ENCODE peak calls at places on chromosome 13, in six cellular contexts. X is GM12878, R is upper lobe of left lung, M is K562, J is A549, Q is HepG2. H is an unnamed sample. For H3K4me1, the result is how much of the 10 kb centered on the place peaks cover.

GRCh38 chr13:111252449-111253124 is 67.9 kb upstream of the TEX29 start:
- ATAC-seq in X (no peak), R (no peak), M (no peak), J (no peak), Q (no peak), H (no peak)

GRCh38 chr13:109281823-109282239 is 504.6 kb downstream of the IRS2 start:
- ATAC-seq in X (no peak), R (no peak), M (no peak), J (no peak), Q (no peak), H (no peak)

GRCh38 chr13:109332501-109333499 is 453.6 kb downstream of the IRS2 start:
- ATAC-seq in X (no peak), R (no peak), M (no peak), J (no peak), Q (no peak), H (no peak)

GRCh38 chr13:109224033-109224432 is 562.4 kb downstream of the IRS2 start:
- ATAC-seq in X (no peak), R (no peak), M (no peak), J (no peak), Q (no peak), H (no peak)

GRCh38 chr13:106096661-106097092 is 438.8 kb downstream of the EFNB2 start:
- ATAC-seq in X (no peak), R (no peak), M (no peak), J (no peak), Q (no peak), H (no peak)

GRCh38 chr13:41127746-41128145 is 4.9 kb downstream of the KBTBD6 start:
- ATAC-seq in X (no peak), R (no peak), M (no peak), J (no peak), Q (no peak), H (no peak)

GRCh38 chr13:51804295-51805172 is 571 bp upstream of the DHRS12 start:
- ATAC-seq in X (no peak), R (no peak), M (no peak), J (no peak), Q (no peak), H (no peak)

GRCh38 chr13:98556968-98557591 is 19.8 kb downstream of the STK24 start:
- ATAC-seq in X (peak), R (no peak), M (peak), J (peak), Q (peak), H (no peak)

GRCh38 chr13:42329239-42329638 is 57.3 kb downstream of the AKAP11 start:
- ATAC-seq in X (peak), R (no peak), M (no peak), J (no peak), Q (no peak), H (no peak)

GRCh38 chr13:31038834-31039552 is 106.5 kb downstream of the TEX26 start:
- ATAC-seq in X (peak), R (no peak), M (no peak), J (no peak), Q (no peak), H (no peak)

GRCh38 chr13:23723463-23723862 is 153.3 kb downstream of the TNFRSF19 start:
- ATAC-seq in X (no peak), R (no peak), M (no peak), J (no peak), Q (no peak), H (no peak)

GRCh38 chr13:41457589-41458186 is 338 bp downstream of the RGCC start:
- ATAC-seq in X (peak), R (peak), M (peak), J (peak), Q (peak), H (no peak)

GRCh38 chr13:30292325-30292724 is 15.0 kb downstream of the KATNAL1 start:
- ATAC-seq in X (peak), R (no peak), M (peak), J (no peak), Q (no peak), H (no peak)

GRCh38 chr13:41107104-41107571 is 25.5 kb downstream of the KBTBD6 start:
- ATAC-seq in X (no peak), R (no peak), M (no peak), J (no peak), Q (peak), H (peak)

GRCh38 chr13:19681517-19681916 is 48.1 kb downstream of the MPHOSPH8 start:
- ATAC-seq in X (no peak), R (no peak), M (no peak), J (no peak), Q (no peak), H (no peak)

GRCh38 chr13:95485518-95486144 is 66.9 kb upstream of the CLDN10 start:
- ATAC-seq in X (no peak), R (no peak), M (peak), J (no peak), Q (no peak), H (peak)

GRCh38 chr13:29753593-29754485 is 96.6 kb downstream of the UBL3 start:
- ATAC-seq in X (no peak), R (no peak), M (no peak), J (no peak), Q (no peak), H (no peak)

GRCh38 chr13:91304740-91305139 is 42.7 kb upstream of the MIR17HG start:
- ATAC-seq in X (no peak), R (no peak), M (no peak), J (no peak), Q (no peak), H (no peak)

GRCh38 chr13:30696278-30697176 is 38.8 kb upstream of the ALOX5AP start:
- ATAC-seq in X (peak), R (peak), M (peak), J (no peak), Q (peak), H (peak)

GRCh38 chr13:36764536-36764935 is 54.5 kb upstream of the RFXAP start:
- ATAC-seq in X (no peak), R (no peak), M (no peak), J (no peak), Q (no peak), H (no peak)

GRCh38 chr13:45401306-45401705 is 16.9 kb downstream of the SLC25A30 start:
- ATAC-seq in X (no peak), R (no peak), M (no peak), J (no peak), Q (no peak), H (no peak)

GRCh38 chr13:102617697-102618350 is 21.0 kb downstream of the TPP2 start:
- ATAC-seq in X (no peak), R (no peak), M (no peak), J (no peak), Q (no peak), H (no peak)

GRCh38 chr13:41017744-41018582 is 1.2 kb downstream of the ELF1 start:
- ATAC-seq in X (peak), R (peak), M (peak), J (peak), Q (peak), H (no peak)

GRCh38 chr13:33188093-33188882 is 97.3 kb downstream of the STARD13 start:
- ATAC-seq in X (peak), R (no peak), M (no peak), J (no peak), Q (no peak), H (no peak)

GRCh38 chr13:112968910-112969691 is at the start of gene MCF2L:
- ATAC-seq in X (no peak), R (peak), M (no peak), J (peak), Q (peak), H (peak)

GRCh38 chr13:112971288-112971643 is 2.3 kb downstream of the MCF2L start:
- ATAC-seq in X (no peak), R (no peak), M (no peak), J (no peak), Q (peak), H (no peak)

GRCh38 chr13:112969692-112970338 is 801 bp downstream of the MCF2L start:
- ATAC-seq in X (no peak), R (no peak), M (no peak), J (no peak), Q (peak), H (no peak)

GRCh38 chr13:112972258-112972657 is 3.2 kb downstream of the MCF2L start:
- ATAC-seq in X (no peak), R (no peak), M (no peak), J (no peak), Q (no peak), H (no peak)

DNA sequence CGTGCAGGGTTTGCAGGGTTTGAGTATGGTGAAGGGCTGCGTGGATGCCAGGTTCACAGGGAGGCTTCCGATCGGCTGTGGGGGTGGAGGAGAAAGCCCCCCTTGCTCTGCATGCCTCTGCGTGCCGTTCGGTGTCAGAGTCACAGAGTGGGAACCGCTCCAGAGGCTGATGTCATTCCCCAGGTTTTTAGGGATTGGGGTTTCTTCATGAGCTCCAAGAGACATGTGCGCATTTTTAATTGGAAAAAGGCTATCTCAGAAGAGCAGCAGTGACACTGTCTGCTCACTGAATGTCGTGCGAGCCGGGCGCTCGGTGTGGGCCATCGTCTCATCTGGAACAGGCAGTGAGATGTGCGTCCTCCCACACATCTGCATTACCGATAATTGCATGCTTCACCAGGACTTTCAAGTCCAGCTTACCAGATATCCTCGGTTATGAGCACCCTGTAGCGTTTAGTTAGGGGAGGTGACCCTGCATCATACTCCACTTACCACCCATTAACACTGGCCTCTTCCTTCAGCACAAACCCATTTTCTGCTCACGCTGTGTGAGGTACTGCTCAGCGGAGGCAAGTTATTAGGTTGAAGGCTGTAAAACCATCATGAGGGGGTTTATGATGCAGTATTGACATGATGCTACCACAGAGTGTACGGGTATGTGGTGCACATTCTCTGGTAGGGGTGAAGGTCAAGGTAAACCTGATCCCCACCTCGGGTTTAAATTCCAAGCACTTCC is 1.7 kb downstream of the MCF2L start:
- ATAC-seq in X (no peak), R (no peak), M (no peak), J (no peak), Q (no peak), H (no peak)
- H3K4me3 ChIP-seq in X (no peak), R (no peak), M (no peak), J (no peak), Q (no peak), H (no peak)

DNA sequence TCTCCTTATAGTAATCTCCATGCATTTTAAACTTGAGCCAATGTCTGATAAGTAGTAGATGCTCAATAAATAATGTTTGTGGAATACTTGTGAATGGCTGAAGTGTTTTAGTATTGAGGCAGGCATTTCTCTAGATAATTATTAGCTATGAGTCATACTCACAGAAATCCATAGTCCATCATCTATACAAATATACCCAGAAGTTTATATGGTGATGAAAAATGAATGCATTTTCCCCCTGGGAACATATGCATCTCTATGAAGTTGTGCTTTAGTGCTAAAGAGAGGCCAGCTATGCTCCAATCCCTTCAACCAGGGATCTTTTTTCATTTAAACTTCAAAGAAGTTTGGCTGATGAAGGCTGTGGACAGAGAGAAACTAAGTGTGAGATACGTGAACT is 17.2 kb downstream of the MBNL2 start:
- ATAC-seq in X (no peak), R (no peak), M (no peak), J (peak), Q (peak), H (no peak)
- H3K4me1 ChIP-seq in X (under half), R (half or more), M (under half), J (half or more), Q (half or more), H (under half)

DNA sequence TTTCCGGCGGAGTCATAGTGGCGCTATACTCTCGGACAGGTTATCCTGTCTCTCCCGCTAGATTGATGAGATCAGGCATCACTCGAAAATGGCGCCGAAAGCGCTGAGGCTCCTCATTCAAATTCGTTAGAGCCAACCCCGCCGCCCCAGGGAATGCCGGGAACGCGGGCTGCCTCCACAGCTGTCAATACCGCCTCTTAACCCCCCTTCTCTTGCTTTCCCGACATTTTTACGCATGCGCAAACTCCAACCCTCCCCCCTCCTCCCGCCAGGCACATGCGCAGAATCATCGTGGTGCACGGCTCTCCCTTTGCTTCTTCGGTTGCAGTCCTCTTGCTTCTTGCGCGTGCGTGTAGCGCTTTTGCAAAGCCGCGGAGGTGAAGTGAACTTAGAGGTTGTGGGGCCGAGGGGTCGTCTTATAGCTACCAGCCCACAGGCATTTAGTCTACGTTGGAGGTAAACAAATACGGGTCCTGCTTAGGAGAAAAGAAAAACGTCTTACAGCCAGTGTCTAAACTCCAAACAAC is 66.7 kb downstream of the KCNRG start:
- ATAC-seq in X (peak), R (peak), M (peak), J (peak), Q (peak), H (peak)
- TF ChIP-seq EP300 in X (no peak), R (no peak), M (no peak), J (no peak), Q (no peak), H (no peak)

DNA sequence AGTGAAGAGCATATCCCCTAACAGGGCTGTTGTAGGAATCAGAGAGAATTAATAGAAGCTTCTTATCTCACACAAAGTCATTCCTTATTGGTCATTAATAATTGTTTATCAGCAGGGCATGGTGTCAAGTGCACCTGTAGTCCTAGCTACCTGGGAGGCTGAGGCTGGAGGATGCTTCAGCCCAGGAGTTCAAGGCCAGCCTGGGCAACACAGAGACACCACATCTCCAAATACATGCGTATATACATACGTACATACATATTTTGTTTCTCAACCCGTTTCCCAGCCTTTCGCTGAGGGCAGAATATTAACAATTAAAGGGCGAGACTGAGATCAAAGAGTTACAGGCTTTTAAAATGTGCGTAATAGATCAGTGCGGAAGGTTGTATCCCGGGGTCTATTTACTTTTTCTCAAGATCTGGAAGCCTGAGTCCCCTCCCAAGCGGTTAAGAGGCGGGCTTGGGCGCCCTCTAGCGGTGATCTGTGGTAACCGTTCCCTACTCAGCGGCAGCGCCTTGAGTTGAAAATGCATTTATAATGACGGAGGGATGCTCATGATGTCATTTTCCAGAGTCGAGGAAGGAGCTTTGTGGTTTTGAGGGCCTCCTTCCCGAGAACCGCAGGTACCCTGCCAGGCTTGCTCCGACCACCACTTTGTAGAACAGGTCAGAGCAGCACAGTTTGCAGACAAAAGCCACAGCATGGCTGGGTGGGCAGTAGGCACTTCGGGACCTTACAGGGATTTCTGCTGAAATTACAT is 169.6 kb upstream of the GPR12 start:
- ATAC-seq in X (peak), R (peak), M (peak), J (peak), Q (peak), H (peak)
- H3K4me3 ChIP-seq in X (no peak), R (no peak), M (no peak), J (no peak), Q (no peak), H (no peak)

GRCh38 chr13:28181413-28181812 is 43.1 kb downstream of the PAN3 start:
- ATAC-seq in X (no peak), R (no peak), M (no peak), J (peak), Q (no peak), H (no peak)
- H3K4me1 ChIP-seq in X (under half), R (under half), M (under half), J (under half), Q (under half), H (under half)

DNA sequence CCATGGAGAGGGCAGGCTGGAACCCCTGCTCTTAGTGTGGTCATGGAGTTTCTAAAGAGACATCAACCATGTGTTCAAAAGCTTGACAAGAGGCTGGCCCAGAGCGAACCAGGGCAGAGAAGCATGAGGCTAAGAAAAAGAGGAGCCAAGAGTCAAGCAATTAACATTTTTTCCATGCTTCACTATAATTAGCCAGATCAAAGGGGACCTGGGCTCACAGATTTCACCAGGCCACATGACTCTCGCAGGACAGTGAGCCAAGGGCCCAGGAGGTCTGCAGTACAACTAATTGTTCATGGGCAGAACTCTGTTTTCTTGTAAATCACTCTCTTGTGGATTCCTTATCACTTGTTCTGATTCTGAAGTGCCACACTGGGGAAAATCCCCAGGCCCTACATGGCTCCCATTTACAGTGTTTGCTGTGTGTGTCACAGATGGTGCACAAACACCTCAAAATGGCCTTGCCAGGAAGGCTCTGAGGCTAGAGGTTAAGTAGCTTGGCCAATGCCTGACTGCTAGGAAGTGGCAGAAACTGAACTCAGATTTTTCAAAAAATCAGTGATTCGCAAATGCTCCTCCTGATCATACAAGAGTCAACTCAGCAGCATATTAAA is 101.2 kb downstream of the LHFPL6 start:
- ATAC-seq in X (peak), R (peak), M (no peak), J (no peak), Q (no peak), H (no peak)
- TF ChIP-seq EP300 in X (no peak), R (no peak), M (no peak), J (no peak), Q (no peak), H (no peak)

GRCh38 chr13:49791753-49792549 is 531 bp downstream of the KPNA3 start:
- ATAC-seq in X (peak), R (peak), M (peak), J (peak), Q (peak), H (peak)
- H3K4me3 ChIP-seq in X (peak), R (peak), M (peak), J (peak), Q (peak), H (peak)

DNA sequence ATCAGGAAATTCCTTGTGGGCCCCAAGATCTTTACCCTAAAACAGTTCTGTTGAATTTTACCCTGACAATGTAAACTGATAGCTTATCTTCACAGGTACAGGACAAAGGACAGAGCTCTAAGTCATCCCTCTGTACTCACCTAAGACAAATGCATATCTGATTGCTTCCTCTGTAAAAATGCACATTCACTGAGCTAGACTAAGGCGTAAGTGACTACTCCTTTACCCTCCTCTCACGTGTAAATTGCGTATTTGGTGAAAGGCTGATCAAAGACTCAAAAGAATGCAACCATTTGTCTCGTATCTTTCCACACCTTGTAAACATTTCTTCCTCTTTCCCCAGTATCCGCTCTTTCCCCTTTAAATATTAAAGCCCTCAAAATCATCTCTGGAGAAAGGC is 80.6 kb upstream of the LRCH1 start:
- ATAC-seq in X (no peak), R (no peak), M (no peak), J (no peak), Q (no peak), H (no peak)
- H3K4me1 ChIP-seq in X (under half), R (under half), M (under half), J (under half), Q (under half), H (under half)

GRCh38 chr13:21297914-21298831 is 121.7 kb downstream of the MRPL57 start:
- ATAC-seq in X (peak), R (peak), M (peak), J (peak), Q (peak), H (peak)
- TF ChIP-seq EP300 in X (no peak), R (no peak), M (no peak), J (no peak), Q (peak), H (no peak)

DNA sequence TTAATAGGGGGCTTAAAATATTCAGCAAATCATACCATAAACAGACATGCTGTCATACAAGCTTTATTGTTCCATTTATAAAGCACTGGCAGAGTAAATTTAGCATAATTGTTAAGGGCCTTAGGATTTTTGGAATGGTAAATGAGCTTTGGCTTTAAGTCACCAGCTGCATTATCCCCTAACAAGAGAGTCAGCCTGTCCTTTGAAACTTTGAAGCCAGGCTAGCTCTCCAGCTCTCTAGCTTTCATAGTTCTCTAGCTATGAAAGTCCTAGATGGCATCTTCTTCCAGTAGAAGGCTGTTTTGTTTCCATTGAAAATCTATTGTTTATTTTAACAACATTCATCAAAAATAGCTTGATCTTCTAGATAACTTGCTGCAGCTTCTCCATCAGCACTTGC is 420.8 kb upstream of the GPC6 start:
- ATAC-seq in X (no peak), R (no peak), M (no peak), J (no peak), Q (no peak), H (no peak)
- H3K4me3 ChIP-seq in X (no peak), R (no peak), M (no peak), J (peak), Q (peak), H (peak)